ENCODE peak calls at places on chromosome 13, in five cellular contexts. K is mammary epithelial cell, R is GM12891, U is fibroblast of pulmonary artery, P is aorta. L is an unnamed sample.

GRCh38 chr13:87498681-87499080 is 172.5 kb upstream of the SLITRK5 start:
- DNase-seq in K (peak; percentile 1), R (no peak), U (peak; percentile 1), P (no peak), L (no peak)

GRCh38 chr13:33722216-33722900 is 95.6 kb upstream of the RFC3 start:
- DNase-seq in K (no peak), R (no peak), U (peak; percentile 28), P (no peak), L (no peak)

GRCh38 chr13:26658972-26659371 is 101.5 kb downstream of the WASF3 start:
- DNase-seq in K (no peak), R (no peak), U (no peak), P (no peak), L (no peak)

GRCh38 chr13:31159306-31159705 is 2.4 kb downstream of the HSPH1 start:
- DNase-seq in K (peak; percentile 5), R (no peak), U (no peak), P (no peak), L (no peak)

GRCh38 chr13:37295046-37295445 is 189.6 kb upstream of the CSNK1A1L start:
- DNase-seq in K (no peak), R (no peak), U (peak; percentile 67), P (peak; percentile 72), L (no peak)

GRCh38 chr13:98370806-98371553 is 193.9 kb upstream of the RNF113B start:
- DNase-seq in K (no peak), R (no peak), U (peak; percentile 84), P (no peak), L (no peak)

GRCh38 chr13:79413521-79413920 is 7.5 kb upstream of the RBM26 start:
- DNase-seq in K (peak; percentile 35), R (no peak), U (no peak), P (no peak), L (no peak)

GRCh38 chr13:100022798-100023197 is 41.2 kb downstream of the ZIC2 start:
- DNase-seq in K (peak; percentile 84), R (no peak), U (no peak), P (no peak), L (no peak)

GRCh38 chr13:26956532-26957142 is 196.1 kb upstream of the GPR12 start:
- DNase-seq in K (no peak), R (no peak), U (no peak), P (no peak), L (no peak)

GRCh38 chr13:26897706-26898550 is 137.3 kb upstream of the GPR12 start:
- DNase-seq in K (no peak), R (no peak), U (no peak), P (no peak), L (no peak)

GRCh38 chr13:65595881-65596280 is 1634.3 kb downstream of the PCDH9 start:
- DNase-seq in K (no peak), R (no peak), U (peak; percentile 51), P (no peak), L (no peak)

GRCh38 chr13:107518292-107518691 is 697.0 kb downstream of the LIG4 start:
- DNase-seq in K (no peak), R (no peak), U (peak; percentile 24), P (no peak), L (no peak)

GRCh38 chr13:48975926-48976676 is 389 bp downstream of the FNDC3A start:
- DNase-seq in K (peak; percentile 84), R (peak; percentile 57), U (peak; percentile 81), P (peak; percentile 94), L (peak; percentile 89)

GRCh38 chr13:83168575-83168974 is 713.7 kb downstream of the SLITRK1 start:
- DNase-seq in K (no peak), R (no peak), U (no peak), P (no peak), L (no peak)

GRCh38 chr13:60242231-60242630 is 78.5 kb upstream of the DIAPH3 start:
- DNase-seq in K (no peak), R (no peak), U (no peak), P (no peak), L (no peak)

GRCh38 chr13:100440756-100441421 is 147.7 kb downstream of the GGACT start:
- DNase-seq in K (no peak), R (no peak), U (peak; percentile 50), P (no peak), L (no peak)

L was measured in coronary artery.